ENCODE peak calls at places on chromosomes 1 and 21, in nine cellular contexts. Q is right lobe of liver, G is nephron progenitor cell, A is A549, J is WTC11, P is tibial artery, Z is keratinocyte, T is upper lobe of right lung, L is AG04450. F is an unnamed sample.
A peak's percentile ranks its signal among the peaks of the same experiment; 100 is the strongest.

GRCh38 chr1:26288311-26288941 is 8.5 kb downstream of the SH3BGRL3 start:
- DNase-seq in Q (no peak), G (no peak), A (no peak), J (no peak), P (no peak), Z (no peak), T (no peak), L (no peak), F (no peak)

GRCh38 chr1:109213824-109214693 is at the start of gene SARS1:
- DNase-seq in Q (peak; percentile 92), G (peak; percentile 92), A (peak; percentile 79), J (peak; percentile 89), P (peak; percentile 93), Z (peak; percentile 44), T (peak; percentile 94), L (peak; percentile 63), F (peak; percentile 81)

GRCh38 chr1:180527270-180527669 is 24.9 kb upstream of the ACBD6 start:
- DNase-seq in Q (no peak), G (no peak), A (no peak), J (no peak), P (no peak), Z (no peak), T (no peak), L (no peak), F (no peak)

GRCh38 chr1:91889717-91890459 is 3.9 kb upstream of the TGFBR3 start:
- DNase-seq in Q (no peak), G (no peak), A (peak; percentile 36), J (no peak), P (no peak), Z (no peak), T (no peak), L (no peak), F (no peak)

GRCh38 chr1:180927841-180928240 is 15.1 kb downstream of the KIAA1614 start:
- DNase-seq in Q (peak; percentile 16), G (no peak), A (no peak), J (no peak), P (no peak), Z (no peak), T (no peak), L (no peak), F (no peak)

GRCh38 chr21:31732538-31732864 is 583 bp upstream of the SCAF4 start:
- DNase-seq in Q (no peak), G (no peak), A (no peak), J (no peak), P (no peak), Z (no peak), T (no peak), L (no peak), F (no peak)

GRCh38 chr1:203036135-203036534 is 9.8 kb downstream of the PPFIA4 start:
- DNase-seq in Q (no peak), G (no peak), A (no peak), J (no peak), P (no peak), Z (no peak), T (no peak), L (no peak), F (no peak)

GRCh38 chr1:222897527-222898190 is 82.8 kb downstream of the DISP1 start:
- DNase-seq in Q (no peak), G (no peak), A (no peak), J (no peak), P (no peak), Z (no peak), T (no peak), L (no peak), F (no peak)

GRCh38 chr1:7339014-7339413 is 432.1 kb upstream of the VAMP3 start:
- DNase-seq in Q (no peak), G (no peak), A (no peak), J (no peak), P (no peak), Z (no peak), T (no peak), L (no peak), F (no peak)

GRCh38 chr1:199226163-199226562 is 587.3 kb downstream of the PTPRC start:
- DNase-seq in Q (no peak), G (no peak), A (no peak), J (no peak), P (no peak), Z (no peak), T (no peak), L (no peak), F (no peak)

GRCh38 chr1:42756956-42757891 is 9.6 kb downstream of the P3H1 start:
- DNase-seq in Q (no peak), G (peak; percentile 31), A (peak; percentile 56), J (no peak), P (no peak), Z (no peak), T (no peak), L (peak; percentile 39), F (no peak)

GRCh38 chr1:1250828-1251284 is 4.3 kb upstream of the C1QTNF12 start:
- DNase-seq in Q (peak; percentile 50), G (no peak), A (no peak), J (no peak), P (no peak), Z (no peak), T (no peak), L (no peak), F (no peak)

DNA sequence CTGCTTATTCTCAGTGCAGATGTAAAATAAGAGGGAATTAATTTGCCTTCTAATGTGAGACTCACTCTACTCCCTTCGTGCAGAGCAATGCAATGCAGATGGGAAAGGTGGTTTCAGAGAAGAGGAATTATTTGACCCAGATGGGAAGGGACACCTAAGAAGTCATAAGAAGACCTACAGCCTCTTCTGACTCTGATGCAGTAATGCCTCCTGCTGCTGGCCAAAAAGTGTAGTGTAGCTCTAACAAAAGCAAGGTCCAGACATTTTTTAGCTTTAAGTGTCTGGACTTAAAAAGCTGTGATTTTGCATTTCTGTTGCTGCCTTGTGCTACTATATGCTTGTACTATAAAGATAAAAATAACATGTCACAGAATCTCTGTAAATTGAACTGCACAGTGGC is 501.4 kb downstream of the TTLL7 start:
- DNase-seq in Q (no peak), G (no peak), A (no peak), J (no peak), P (no peak), Z (no peak), T (no peak), L (no peak), F (no peak)
- TF ChIP-seq CTCF in Q (peak; percentile 32), G (peak; percentile 40), A (no peak), J (no peak), P (no peak), Z (no peak), T (no peak), L (no peak), F (no peak)

GRCh38 chr1:103783944-103784377 is 34.3 kb downstream of the AMY1C start:
- DNase-seq in Q (no peak), G (no peak), A (no peak), J (no peak), P (no peak), Z (no peak), T (no peak), L (no peak), F (no peak)

GRCh38 chr1:103790172-103790571 is 40.5 kb downstream of the AMY1C start:
- DNase-seq in Q (no peak), G (no peak), A (no peak), J (no peak), P (no peak), Z (no peak), T (no peak), L (no peak), F (no peak)

DNA sequence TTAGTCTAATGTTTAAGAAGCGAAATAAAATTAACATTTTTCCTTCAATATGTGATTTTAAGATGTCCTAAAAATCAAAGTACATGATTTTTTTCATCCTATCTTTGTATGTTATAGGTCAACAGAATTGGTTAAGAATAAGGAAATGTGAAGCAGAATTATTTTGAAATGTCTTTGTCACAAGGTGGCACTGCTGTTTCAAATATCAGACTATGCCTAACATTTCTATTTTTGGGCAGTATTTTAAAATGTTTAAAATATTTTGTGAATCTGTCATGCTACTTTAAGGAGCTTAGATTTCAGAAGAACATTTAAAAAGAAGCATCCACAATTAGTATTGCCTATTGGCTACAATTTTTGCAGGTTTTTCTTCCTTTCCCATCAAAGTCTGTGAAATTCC is 38.7 kb downstream of the AMY1C start:
- DNase-seq in Q (no peak), G (no peak), A (no peak), J (no peak), P (no peak), Z (no peak), T (no peak), L (no peak), F (no peak)
- TF ChIP-seq CTCF in Q (no peak), G (peak; percentile 30), A (peak; percentile 26), J (no peak), P (peak; percentile 22), Z (no peak), T (peak; percentile 13), L (no peak), F (no peak)

DNA sequence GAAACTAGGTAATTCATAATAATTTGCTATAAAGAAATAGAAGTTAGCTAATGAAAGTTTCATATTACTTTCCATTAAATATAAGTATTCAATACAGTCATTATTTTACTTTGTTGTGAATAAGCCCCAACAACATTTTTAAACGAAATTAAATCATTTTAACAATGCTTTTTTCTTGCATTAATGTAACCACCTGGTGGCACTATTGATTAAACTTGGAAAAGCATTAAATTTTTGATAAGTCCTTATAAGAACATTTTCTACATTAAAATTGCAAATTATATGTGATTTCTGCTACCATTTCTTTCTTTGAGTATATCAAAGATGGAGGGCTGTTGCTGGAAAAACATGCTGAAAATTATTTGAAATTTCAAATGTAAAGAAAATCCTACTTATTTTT is 918.8 kb upstream of the TMPRSS15 start:
- DNase-seq in Q (no peak), G (no peak), A (no peak), J (no peak), P (no peak), Z (no peak), T (no peak), L (no peak), F (no peak)
- TF ChIP-seq CTCF in Q (peak; percentile 10), G (no peak), A (no peak), J (no peak), P (no peak), Z (no peak), T (no peak), L (no peak), F (no peak)

DNA sequence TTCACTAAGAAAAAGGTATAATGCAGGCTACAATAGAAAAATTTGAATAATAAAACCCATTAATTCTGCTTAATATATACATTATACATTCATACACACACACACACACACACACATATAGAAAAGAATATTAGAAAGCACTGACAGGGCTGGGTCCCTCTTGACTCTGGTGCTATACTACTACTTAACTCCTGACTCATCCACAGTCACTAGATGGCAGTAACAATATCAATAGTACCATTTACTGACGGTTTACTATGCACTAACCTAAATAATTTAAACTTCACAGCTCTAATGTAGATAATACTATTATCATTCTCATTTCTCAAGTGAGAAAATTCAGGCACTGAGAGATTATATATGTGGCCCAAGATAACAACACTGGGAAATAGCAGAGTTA is 87.5 kb downstream of the COP1 start:
- DNase-seq in Q (no peak), G (no peak), A (peak; percentile 9), J (no peak), P (no peak), Z (no peak), T (no peak), L (no peak), F (no peak)
- TF ChIP-seq CTCF in Q (peak; percentile 48), G (no peak), A (peak; percentile 50), J (no peak), P (no peak), Z (no peak), T (peak; percentile 8), L (peak; percentile 23), F (no peak)

F was measured in natural killer cell.